ENCODE peak calls at places on chromosomes 13 and 19, in ten cellular contexts. One of them, this sample, is unnamed.
A peak's percentile ranks its signal among the peaks of the same experiment; 100 is the strongest.

GRCh38 chr19:1767464-1767933 is 14.2 kb downstream of the ONECUT3 start:
- DNase-seq in T-helper 17 cell: peak; percentile 58
- DNase-seq in HT1080: no peak
- DNase-seq in lower lobe of right lung: no peak
- DNase-seq in stimulated activated effector memory CD8-positive, alpha-beta T cell treated with anti-CD3 and anti-CD28 coated beads, Interleukin-12 subunit alpha, Interleukin-12 subunit beta, amount 100 ng/mL, for 72 hours: peak; percentile 58
- DNase-seq in renal cortical epithelial cell: no peak
- DNase-seq in testis: peak; percentile 43
- DNase-seq in body of pancreas: peak; percentile 33
- DNase-seq in psoas muscle: no peak
- DNase-seq in neural crest cell: peak; percentile 78
- DNase-seq in this sample: no peak

GRCh38 chr19:50719566-50719965 is at the start of gene SHANK1:
- DNase-seq in T-helper 17 cell: no peak
- DNase-seq in HT1080: no peak
- DNase-seq in lower lobe of right lung: no peak
- DNase-seq in stimulated activated effector memory CD8-positive, alpha-beta T cell treated with anti-CD3 and anti-CD28 coated beads, Interleukin-12 subunit alpha, Interleukin-12 subunit beta, amount 100 ng/mL, for 72 hours: no peak
- DNase-seq in renal cortical epithelial cell: no peak
- DNase-seq in testis: no peak
- DNase-seq in body of pancreas: no peak
- DNase-seq in psoas muscle: no peak
- DNase-seq in neural crest cell: no peak
- DNase-seq in this sample: no peak

GRCh38 chr13:39106216-39106995 is 68.2 kb downstream of the NHLRC3 start:
- DNase-seq in T-helper 17 cell: no peak
- DNase-seq in HT1080: peak; percentile 23
- DNase-seq in lower lobe of right lung: no peak
- DNase-seq in stimulated activated effector memory CD8-positive, alpha-beta T cell treated with anti-CD3 and anti-CD28 coated beads, Interleukin-12 subunit alpha, Interleukin-12 subunit beta, amount 100 ng/mL, for 72 hours: no peak
- DNase-seq in renal cortical epithelial cell: no peak
- DNase-seq in testis: no peak
- DNase-seq in body of pancreas: no peak
- DNase-seq in psoas muscle: no peak
- DNase-seq in neural crest cell: no peak
- DNase-seq in this sample: peak; percentile 2

GRCh38 chr13:85236431-85236830 is 562.8 kb downstream of the SLITRK6 start:
- DNase-seq in T-helper 17 cell: no peak
- DNase-seq in HT1080: peak; percentile 62
- DNase-seq in lower lobe of right lung: no peak
- DNase-seq in stimulated activated effector memory CD8-positive, alpha-beta T cell treated with anti-CD3 and anti-CD28 coated beads, Interleukin-12 subunit alpha, Interleukin-12 subunit beta, amount 100 ng/mL, for 72 hours: no peak
- DNase-seq in renal cortical epithelial cell: no peak
- DNase-seq in testis: no peak
- DNase-seq in body of pancreas: no peak
- DNase-seq in psoas muscle: no peak
- DNase-seq in neural crest cell: no peak
- DNase-seq in this sample: no peak

GRCh38 chr19:37817180-37817911 is 38.0 kb upstream of the ZNF573 start:
- DNase-seq in T-helper 17 cell: peak; percentile 20
- DNase-seq in HT1080: no peak
- DNase-seq in lower lobe of right lung: peak; percentile 78
- DNase-seq in stimulated activated effector memory CD8-positive, alpha-beta T cell treated with anti-CD3 and anti-CD28 coated beads, Interleukin-12 subunit alpha, Interleukin-12 subunit beta, amount 100 ng/mL, for 72 hours: peak; percentile 3
- DNase-seq in renal cortical epithelial cell: peak; percentile 9
- DNase-seq in testis: peak; percentile 89
- DNase-seq in body of pancreas: peak; percentile 81
- DNase-seq in psoas muscle: peak; percentile 82
- DNase-seq in neural crest cell: peak; percentile 68
- DNase-seq in this sample: peak; percentile 43

GRCh38 chr13:114113961-114114360 is 18.5 kb downstream of the RASA3 start:
- DNase-seq in T-helper 17 cell: peak; percentile 2
- DNase-seq in HT1080: no peak
- DNase-seq in lower lobe of right lung: no peak
- DNase-seq in stimulated activated effector memory CD8-positive, alpha-beta T cell treated with anti-CD3 and anti-CD28 coated beads, Interleukin-12 subunit alpha, Interleukin-12 subunit beta, amount 100 ng/mL, for 72 hours: no peak
- DNase-seq in renal cortical epithelial cell: no peak
- DNase-seq in testis: no peak
- DNase-seq in body of pancreas: no peak
- DNase-seq in psoas muscle: no peak
- DNase-seq in neural crest cell: no peak
- DNase-seq in this sample: no peak

GRCh38 chr13:75507027-75508001 is 25.3 kb upstream of the TBC1D4 start:
- DNase-seq in T-helper 17 cell: no peak
- DNase-seq in HT1080: no peak
- DNase-seq in lower lobe of right lung: no peak
- DNase-seq in stimulated activated effector memory CD8-positive, alpha-beta T cell treated with anti-CD3 and anti-CD28 coated beads, Interleukin-12 subunit alpha, Interleukin-12 subunit beta, amount 100 ng/mL, for 72 hours: no peak
- DNase-seq in renal cortical epithelial cell: peak; percentile 34
- DNase-seq in testis: no peak
- DNase-seq in body of pancreas: no peak
- DNase-seq in psoas muscle: no peak
- DNase-seq in neural crest cell: no peak
- DNase-seq in this sample: no peak

GRCh38 chr13:29143864-29144263 is 323.7 kb downstream of the MTUS2 start:
- DNase-seq in T-helper 17 cell: no peak
- DNase-seq in HT1080: no peak
- DNase-seq in lower lobe of right lung: no peak
- DNase-seq in stimulated activated effector memory CD8-positive, alpha-beta T cell treated with anti-CD3 and anti-CD28 coated beads, Interleukin-12 subunit alpha, Interleukin-12 subunit beta, amount 100 ng/mL, for 72 hours: no peak
- DNase-seq in renal cortical epithelial cell: no peak
- DNase-seq in testis: no peak
- DNase-seq in body of pancreas: no peak
- DNase-seq in psoas muscle: no peak
- DNase-seq in neural crest cell: no peak
- DNase-seq in this sample: no peak

GRCh38 chr13:65133094-65133493 is 2097.0 kb downstream of the PCDH9 start:
- DNase-seq in T-helper 17 cell: no peak
- DNase-seq in HT1080: peak; percentile 2
- DNase-seq in lower lobe of right lung: no peak
- DNase-seq in stimulated activated effector memory CD8-positive, alpha-beta T cell treated with anti-CD3 and anti-CD28 coated beads, Interleukin-12 subunit alpha, Interleukin-12 subunit beta, amount 100 ng/mL, for 72 hours: no peak
- DNase-seq in renal cortical epithelial cell: peak; percentile 0
- DNase-seq in testis: no peak
- DNase-seq in body of pancreas: no peak
- DNase-seq in psoas muscle: no peak
- DNase-seq in neural crest cell: no peak
- DNase-seq in this sample: no peak

GRCh38 chr13:111532111-111532510 is 211.7 kb downstream of the TEX29 start:
- DNase-seq in T-helper 17 cell: no peak
- DNase-seq in HT1080: no peak
- DNase-seq in lower lobe of right lung: no peak
- DNase-seq in stimulated activated effector memory CD8-positive, alpha-beta T cell treated with anti-CD3 and anti-CD28 coated beads, Interleukin-12 subunit alpha, Interleukin-12 subunit beta, amount 100 ng/mL, for 72 hours: no peak
- DNase-seq in renal cortical epithelial cell: no peak
- DNase-seq in testis: no peak
- DNase-seq in body of pancreas: no peak
- DNase-seq in psoas muscle: no peak
- DNase-seq in neural crest cell: no peak
- DNase-seq in this sample: no peak

GRCh38 chr19:13463296-13463695 is 43.0 kb downstream of the CACNA1A start:
- DNase-seq in T-helper 17 cell: no peak
- DNase-seq in HT1080: no peak
- DNase-seq in lower lobe of right lung: no peak
- DNase-seq in stimulated activated effector memory CD8-positive, alpha-beta T cell treated with anti-CD3 and anti-CD28 coated beads, Interleukin-12 subunit alpha, Interleukin-12 subunit beta, amount 100 ng/mL, for 72 hours: no peak
- DNase-seq in renal cortical epithelial cell: no peak
- DNase-seq in testis: peak; percentile 16
- DNase-seq in body of pancreas: no peak
- DNase-seq in psoas muscle: no peak
- DNase-seq in neural crest cell: peak; percentile 61
- DNase-seq in this sample: no peak

GRCh38 chr13:46721054-46721453 is 75.9 kb downstream of the ESD start:
- DNase-seq in T-helper 17 cell: peak; percentile 18
- DNase-seq in HT1080: no peak
- DNase-seq in lower lobe of right lung: no peak
- DNase-seq in stimulated activated effector memory CD8-positive, alpha-beta T cell treated with anti-CD3 and anti-CD28 coated beads, Interleukin-12 subunit alpha, Interleukin-12 subunit beta, amount 100 ng/mL, for 72 hours: no peak
- DNase-seq in renal cortical epithelial cell: peak; percentile 29
- DNase-seq in testis: peak; percentile 65
- DNase-seq in body of pancreas: peak; percentile 47
- DNase-seq in psoas muscle: no peak
- DNase-seq in neural crest cell: peak; percentile 26
- DNase-seq in this sample: no peak

GRCh38 chr19:48681127-48681470 is 8.3 kb upstream of the NTN5 start:
- DNase-seq in T-helper 17 cell: no peak
- DNase-seq in HT1080: peak; percentile 75
- DNase-seq in lower lobe of right lung: no peak
- DNase-seq in stimulated activated effector memory CD8-positive, alpha-beta T cell treated with anti-CD3 and anti-CD28 coated beads, Interleukin-12 subunit alpha, Interleukin-12 subunit beta, amount 100 ng/mL, for 72 hours: no peak
- DNase-seq in renal cortical epithelial cell: peak; percentile 89
- DNase-seq in testis: peak; percentile 78
- DNase-seq in body of pancreas: peak; percentile 41
- DNase-seq in psoas muscle: no peak
- DNase-seq in neural crest cell: no peak
- DNase-seq in this sample: no peak

GRCh38 chr13:45681101-45681500 is 21.0 kb upstream of the CBY2 start:
- DNase-seq in T-helper 17 cell: no peak
- DNase-seq in HT1080: no peak
- DNase-seq in lower lobe of right lung: no peak
- DNase-seq in stimulated activated effector memory CD8-positive, alpha-beta T cell treated with anti-CD3 and anti-CD28 coated beads, Interleukin-12 subunit alpha, Interleukin-12 subunit beta, amount 100 ng/mL, for 72 hours: no peak
- DNase-seq in renal cortical epithelial cell: peak; percentile 42
- DNase-seq in testis: no peak
- DNase-seq in body of pancreas: no peak
- DNase-seq in psoas muscle: no peak
- DNase-seq in neural crest cell: no peak
- DNase-seq in this sample: no peak